ENCODE peak calls at places on chromosomes 4 and X, in ten cellular contexts. K is GF-D8; N is DND-41; F is stimulated activated CD8-positive, alpha-beta memory T cell treated with anti-CD3 and anti-CD28 coated beads, Interleukin-12 subunit alpha, Interleukin-12 subunit beta, amount 100 ng/mL, for 1 hour; Y is G401; R is NCI-H2029; B is NCI-H446 treated with DMSO at 0.1 percent for 48 hours; U is activated naive CD4-positive, alpha-beta T cell treated with anti-CD3 and anti-CD28 coated beads, Interleukin-2, amount 10 ng/mL, durations not matched to agents 7 days and 5 days; J is right cardiac atrium; L is T-helper 2 cell. H is an unnamed sample.

GRCh38 chr4:8016527-8016926 is 76.9 kb upstream of the AFAP1 start:
- DNase-seq in K (no peak), N (no peak), F (no peak), Y (no peak), R (no peak), B (no peak), U (no peak), J (no peak), L (no peak), H (no peak)

GRCh38 chrX:23732704-23733103 is 10.4 kb downstream of the ACOT9 start:
- DNase-seq in K (no peak), N (no peak), F (no peak), Y (no peak), R (no peak), B (no peak), U (no peak), J (no peak), L (no peak), H (no peak)

GRCh38 chr4:168636040-168636439 is 139.2 kb downstream of the PALLD start:
- DNase-seq in K (no peak), N (no peak), F (no peak), Y (no peak), R (no peak), B (no peak), U (no peak), J (no peak), L (no peak), H (no peak)

GRCh38 chrX:13646154-13646549 is 6.8 kb upstream of the TCEANC start:
- DNase-seq in K (no peak), N (peak; percentile 34), F (no peak), Y (peak; percentile 37), R (no peak), B (peak; percentile 3), U (peak; percentile 57), J (peak; percentile 84), L (no peak), H (no peak)

GRCh38 chr4:187777954-187778353 is 217.6 kb upstream of the ZFP42 start:
- DNase-seq in K (no peak), N (no peak), F (no peak), Y (no peak), R (no peak), B (no peak), U (no peak), J (no peak), L (no peak), H (no peak)

GRCh38 chrX:16786791-16787735 is 797 bp downstream of the TXLNG start:
- DNase-seq in K (no peak), N (peak; percentile 37), F (no peak), Y (peak; percentile 13), R (no peak), B (no peak), U (peak; percentile 54), J (no peak), L (peak; percentile 43), H (no peak)

GRCh38 chr4:86594559-86595425 is 677 bp downstream of the PTPN13 start:
- DNase-seq in K (peak; percentile 71), N (peak; percentile 15), F (no peak), Y (no peak), R (no peak), B (no peak), U (peak; percentile 21), J (peak; percentile 77), L (no peak), H (no peak)

GRCh38 chr4:4855293-4856070 is 4.0 kb upstream of the MSX1 start:
- DNase-seq in K (no peak), N (no peak), F (no peak), Y (no peak), R (no peak), B (no peak), U (no peak), J (peak; percentile 3), L (no peak), H (no peak)

H was measured in keratinocyte.